ENCODE peak calls at places on chromosomes 4 and X, in five cellular contexts. M is left kidney, I is BE2C, O is SJSA1, R is AG09309. W is an unnamed sample.

GRCh38 chr4:53717064-53717549 is 125.8 kb upstream of the LNX1 start:
- DNase-seq in M (no peak), I (no peak), O (no peak), R (no peak), W (no peak)

GRCh38 chr4:53633608-53634007 is 42.3 kb upstream of the LNX1 start:
- DNase-seq in M (no peak), I (no peak), O (no peak), R (no peak), W (no peak)

GRCh38 chr4:7105261-7105660 is 37.4 kb upstream of the GRPEL1 start:
- DNase-seq in M (no peak), I (no peak), O (no peak), R (no peak), W (no peak)

GRCh38 chr4:27412617-27413016 is 552.0 kb downstream of the STIM2 start:
- DNase-seq in M (no peak), I (no peak), O (no peak), R (no peak), W (no peak)

GRCh38 chr4:6463311-6464289 is 8.8 kb downstream of the PPP2R2C start:
- DNase-seq in M (no peak), I (no peak), O (peak), R (no peak), W (no peak)

GRCh38 chrX:20623448-20623847 is 356.7 kb upstream of the RPS6KA3 start:
- DNase-seq in M (no peak), I (no peak), O (no peak), R (no peak), W (peak)

GRCh38 chr4:16524911-16525574 is 298.8 kb upstream of the TAPT1 start:
- DNase-seq in M (no peak), I (no peak), O (no peak), R (peak), W (no peak)

GRCh38 chrX:104987063-104987462 is 233.4 kb downstream of the TEX13A start:
- DNase-seq in M (no peak), I (no peak), O (no peak), R (no peak), W (no peak)